ENCODE peak calls at places on chromosomes 6 and 20, in six cellular contexts. J is A549, N is heart right ventricle, Z is psoas muscle, A is HepG2, Y is RWPE1. C is an unnamed sample.

GRCh38 chr6:75098709-75099108 is 107.1 kb downstream of the COL12A1 start:
- DNase-seq in Y (peak; percentile 87), N (peak; percentile 28), J (peak; percentile 44), Z (peak; percentile 68), A (peak; percentile 3), C (peak; percentile 87)

GRCh38 chr6:116087437-116088027 is 13.1 kb upstream of the NT5DC1 start:
- DNase-seq in N (no peak), Y (peak; percentile 64), A (no peak), J (no peak), Z (no peak), C (no peak)

GRCh38 chr6:143098054-143098673 is 37.5 kb downstream of the AIG1 start:
- DNase-seq in J (no peak), A (no peak), Y (no peak), N (no peak), Z (no peak), C (no peak)

GRCh38 chr6:75449625-75450206 is 43.9 kb downstream of the FILIP1 start:
- DNase-seq in A (no peak), Z (no peak), J (peak; percentile 31), N (no peak), Y (peak; percentile 4), C (no peak)

GRCh38 chr6:5936611-5937010 is 70.1 kb downstream of the NRN1 start:
- DNase-seq in Z (no peak), A (no peak), N (no peak), Y (no peak), J (no peak), C (no peak)

GRCh38 chr20:25033941-25034335 is 24.0 kb downstream of the ACSS1 start:
- DNase-seq in Z (no peak), N (no peak), A (no peak), J (no peak), Y (no peak), C (no peak)

GRCh38 chr20:41095110-41095969 is 42.0 kb upstream of the PLCG1 start:
- DNase-seq in N (peak; percentile 54), A (peak; percentile 60), Y (peak; percentile 83), J (peak; percentile 64), Z (peak; percentile 63), C (peak; percentile 40)

GRCh38 chr20:51985013-51985415 is 182.7 kb upstream of the SALL4 start:
- DNase-seq in Z (no peak), Y (peak; percentile 99), J (peak; percentile 82), N (no peak), A (peak; percentile 54), C (no peak)

GRCh38 chr6:140462495-140463311 is 1088.3 kb upstream of the CITED2 start:
- DNase-seq in A (no peak), Z (no peak), N (no peak), J (no peak), Y (peak; percentile 83), C (no peak)

GRCh38 chr6:124970243-124970642 is 8.0 kb downstream of the RNF217 start:
- DNase-seq in Z (no peak), Y (no peak), A (no peak), J (no peak), N (no peak), C (no peak)

GRCh38 chr6:100065348-100065747 is 71.3 kb upstream of the MCHR2 start:
- DNase-seq in Z (no peak), A (no peak), J (no peak), N (no peak), Y (no peak), C (no peak)

GRCh38 chr6:113495521-113495920 is 361.6 kb upstream of the MARCKS start:
- DNase-seq in N (no peak), A (no peak), Z (no peak), Y (peak; percentile 8), J (no peak), C (no peak)

GRCh38 chr6:84847349-84848160 is 83.2 kb upstream of the TBX18 start:
- DNase-seq in A (no peak), J (peak; percentile 30), N (no peak), Z (no peak), Y (no peak), C (no peak)

GRCh38 chr6:64486952-64487351 is 851.4 kb downstream of the PHF3 start:
- DNase-seq in Y (no peak), N (no peak), J (no peak), A (no peak), Z (no peak), C (no peak)

GRCh38 chr6:44366781-44367180 is 20.7 kb upstream of the CDC5L start:
- DNase-seq in A (no peak), Z (no peak), J (no peak), Y (no peak), N (no peak), C (no peak)

GRCh38 chr6:19834858-19835257 is 2.3 kb upstream of the ID4 start:
- DNase-seq in N (no peak), Y (no peak), Z (no peak), A (no peak), J (no peak), C (no peak)

GRCh38 chr6:41571066-41571780 is 25.0 kb downstream of the FOXP4 start:
- DNase-seq in Y (no peak), J (no peak), N (no peak), A (no peak), Z (no peak), C (no peak)

GRCh38 chr6:136784910-136785746 is 7.1 kb downstream of the MAP3K5 start:
- DNase-seq in Y (no peak), Z (peak; percentile 54), N (peak; percentile 37), J (no peak), A (no peak), C (peak; percentile 70)

GRCh38 chr20:63360850-63361497 is at the start of gene CHRNA4:
- DNase-seq in N (peak; percentile 4), A (no peak), Z (no peak), J (peak; percentile 38), Y (peak; percentile 37), C (no peak)

GRCh38 chr6:90284236-90284744 is 12.4 kb downstream of the BACH2 start:
- DNase-seq in Y (peak; percentile 92), Z (no peak), N (no peak), A (no peak), J (peak; percentile 68), C (peak; percentile 21)

GRCh38 chr6:114862809-114863208 is 520.0 kb upstream of the HS3ST5 start:
- DNase-seq in N (no peak), A (no peak), Z (no peak), J (no peak), Y (peak; percentile 4), C (no peak)

GRCh38 chr6:3369985-3370360 is 86.9 kb downstream of the SLC22A23 start:
- DNase-seq in N (no peak), Y (no peak), J (no peak), A (no peak), Z (no peak), C (no peak)

GRCh38 chr20:37381621-37382538 is 35.9 kb downstream of the SRC start:
- DNase-seq in Z (peak; percentile 36), J (peak; percentile 83), N (no peak), A (peak; percentile 63), Y (no peak), C (peak; percentile 9)

GRCh38 chr6:133938533-133938932 is 14.5 kb upstream of the TBPL1 start:
- DNase-seq in J (no peak), A (no peak), Z (no peak), N (no peak), Y (no peak), C (no peak)

GRCh38 chr20:45044084-45044573 is 56.8 kb downstream of the KCNS1 start:
- DNase-seq in Y (peak; percentile 74), J (peak; percentile 75), N (no peak), A (peak; percentile 82), Z (no peak), C (no peak)
- H3K27ac ChIP-seq in Y (peak overlapping the region; percentile 32), J (no peak overlapping the region), N (no peak overlapping the region), A (no peak overlapping the region), Z (no peak overlapping the region), C (no peak overlapping the region)

GRCh38 chr20:34535301-34535840 is 19.1 kb downstream of the DYNLRB1 start:
- DNase-seq in A (no peak), J (no peak), Z (no peak), N (no peak), Y (no peak), C (no peak)

GRCh38 chr20:34537651-34538050 is 20.9 kb upstream of the MAP1LC3A start:
- DNase-seq in A (no peak), N (no peak), Z (no peak), J (no peak), Y (no peak), C (no peak)

GRCh38 chr20:34534391-34535165 is 18.4 kb downstream of the DYNLRB1 start:
- DNase-seq in A (no peak), Y (no peak), J (no peak), Z (no peak), N (no peak), C (peak; percentile 11)

GRCh38 chr20:34538671-34539123 is 19.8 kb upstream of the MAP1LC3A start:
- DNase-seq in Y (peak; percentile 42), J (peak; percentile 64), Z (peak; percentile 76), N (peak; percentile 49), A (peak; percentile 61), C (peak; percentile 52)

DNA sequence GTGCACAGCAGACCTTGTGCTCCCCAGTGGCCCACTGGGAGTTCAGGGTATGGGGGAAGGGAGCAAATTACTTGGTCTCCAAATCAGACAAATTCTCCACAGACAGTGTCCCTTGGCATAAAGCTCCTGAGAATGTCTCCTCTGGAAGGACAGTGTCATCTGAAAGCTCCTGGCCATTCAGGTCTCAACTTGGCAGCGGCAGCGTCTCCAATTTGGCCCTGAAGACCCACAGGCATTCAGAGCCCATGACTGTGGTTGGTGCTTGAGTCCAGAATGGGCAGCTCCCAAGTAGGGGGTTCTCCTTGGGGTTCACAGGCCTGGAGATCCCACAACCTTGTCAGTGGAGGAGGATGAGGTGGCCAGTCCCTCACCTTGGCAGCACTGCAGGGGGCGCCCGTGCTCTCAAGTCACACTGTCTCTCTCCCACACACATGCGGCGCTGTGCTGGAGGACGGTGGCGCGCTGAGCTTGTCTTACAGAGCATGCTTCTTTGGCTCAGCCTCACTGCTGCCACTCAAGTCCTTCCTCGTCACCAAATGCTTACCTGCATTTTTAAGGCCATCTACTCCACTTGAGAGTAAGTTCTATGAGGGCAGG is 20.7 kb downstream of the DYNLRB1 start:
- DNase-seq in N (peak; percentile 70), J (peak; percentile 76), Z (peak; percentile 73), A (peak; percentile 41), Y (no peak), C (peak; percentile 37)
- TF ChIP-seq CTCF in N (peak; percentile 28), J (peak; percentile 46), Z (peak; percentile 40), A (peak; percentile 86), Y (no peak), C (peak; percentile 12)

GRCh38 chr6:29232725-29233124 is 62.0 kb downstream of the OR2J2 start:
- DNase-seq in Z (no peak), N (no peak), A (peak; percentile 59), Y (no peak), J (no peak), C (no peak)

GRCh38 chr6:29230666-29231065 is 60.0 kb downstream of the OR2J2 start:
- DNase-seq in Z (no peak), A (no peak), J (no peak), N (no peak), Y (peak; percentile 7), C (no peak)

GRCh38 chr6:29227235-29227634 is 56.5 kb downstream of the OR2J2 start:
- DNase-seq in Y (no peak), Z (no peak), N (no peak), A (no peak), J (no peak), C (no peak)
- H3K27ac ChIP-seq in Y (no peak overlapping the region), Z (no peak overlapping the region), N (no peak overlapping the region), A (no peak overlapping the region), J (no peak overlapping the region), C (no peak overlapping the region)

GRCh38 chr20:39399463-39399862 is 437.3 kb downstream of the DHX35 start:
- DNase-seq in Z (no peak), N (no peak), Y (no peak), J (no peak), A (no peak), C (no peak)
- TF ChIP-seq CTCF in Z (no peak), N (no peak), Y (no peak), J (no peak), A (no peak), C (no peak)

C was measured in tibial artery.